ENCODE peak calls at places on chromosomes 4 and X, in six cellular contexts. One of them, this sample, is unnamed.

GRCh38 chr4:158295053-158295452 is 84.8 kb downstream of the TMEM144 start:
- DNase-seq in foreskin melanocyte: no peak
- DNase-seq in T-helper 1 cell: no peak
- DNase-seq in GM12865: no peak
- DNase-seq in SK-N-DZ: no peak
- DNase-seq in stimulated activated CD8-positive, alpha-beta memory T cell treated with anti-CD3 and anti-CD28 coated beads, Interleukin-12 subunit alpha, Interleukin-12 subunit beta, amount 100 ng/mL, for 1 hour: no peak
- DNase-seq in this sample: no peak

GRCh38 chrX:7330971-7331746 is 183.2 kb upstream of the PUDP start:
- DNase-seq in foreskin melanocyte: no peak
- DNase-seq in T-helper 1 cell: no peak
- DNase-seq in GM12865: no peak
- DNase-seq in SK-N-DZ: no peak
- DNase-seq in stimulated activated CD8-positive, alpha-beta memory T cell treated with anti-CD3 and anti-CD28 coated beads, Interleukin-12 subunit alpha, Interleukin-12 subunit beta, amount 100 ng/mL, for 1 hour: no peak
- DNase-seq in this sample: no peak

GRCh38 chr4:98287328-98287727 is 26.1 kb downstream of the RAP1GDS1 start:
- DNase-seq in foreskin melanocyte: no peak
- DNase-seq in T-helper 1 cell: no peak
- DNase-seq in GM12865: no peak
- DNase-seq in SK-N-DZ: no peak
- DNase-seq in stimulated activated CD8-positive, alpha-beta memory T cell treated with anti-CD3 and anti-CD28 coated beads, Interleukin-12 subunit alpha, Interleukin-12 subunit beta, amount 100 ng/mL, for 1 hour: no peak
- DNase-seq in this sample: no peak

GRCh38 chr4:107519057-107519456 is 201.0 kb downstream of the PAPSS1 start:
- DNase-seq in foreskin melanocyte: no peak
- DNase-seq in T-helper 1 cell: no peak
- DNase-seq in GM12865: peak
- DNase-seq in SK-N-DZ: no peak
- DNase-seq in stimulated activated CD8-positive, alpha-beta memory T cell treated with anti-CD3 and anti-CD28 coated beads, Interleukin-12 subunit alpha, Interleukin-12 subunit beta, amount 100 ng/mL, for 1 hour: no peak
- DNase-seq in this sample: no peak

GRCh38 chrX:72045552-72046277 is 86.0 kb downstream of the RTL5 start:
- DNase-seq in foreskin melanocyte: no peak
- DNase-seq in T-helper 1 cell: no peak
- DNase-seq in GM12865: no peak
- DNase-seq in SK-N-DZ: peak
- DNase-seq in stimulated activated CD8-positive, alpha-beta memory T cell treated with anti-CD3 and anti-CD28 coated beads, Interleukin-12 subunit alpha, Interleukin-12 subunit beta, amount 100 ng/mL, for 1 hour: no peak
- DNase-seq in this sample: peak

GRCh38 chrX:127708155-127708554 is 344.0 kb downstream of the ACTRT1 start:
- DNase-seq in foreskin melanocyte: no peak
- DNase-seq in T-helper 1 cell: no peak
- DNase-seq in GM12865: no peak
- DNase-seq in SK-N-DZ: no peak
- DNase-seq in stimulated activated CD8-positive, alpha-beta memory T cell treated with anti-CD3 and anti-CD28 coated beads, Interleukin-12 subunit alpha, Interleukin-12 subunit beta, amount 100 ng/mL, for 1 hour: no peak
- DNase-seq in this sample: no peak

GRCh38 chr4:126916626-126917140 is 716.1 kb upstream of the INTU start:
- DNase-seq in foreskin melanocyte: no peak
- DNase-seq in T-helper 1 cell: no peak
- DNase-seq in GM12865: no peak
- DNase-seq in SK-N-DZ: peak
- DNase-seq in stimulated activated CD8-positive, alpha-beta memory T cell treated with anti-CD3 and anti-CD28 coated beads, Interleukin-12 subunit alpha, Interleukin-12 subunit beta, amount 100 ng/mL, for 1 hour: no peak
- DNase-seq in this sample: no peak

GRCh38 chrX:23643020-23643419 is 24.3 kb upstream of the PRDX4 start:
- DNase-seq in foreskin melanocyte: no peak
- DNase-seq in T-helper 1 cell: no peak
- DNase-seq in GM12865: no peak
- DNase-seq in SK-N-DZ: no peak
- DNase-seq in stimulated activated CD8-positive, alpha-beta memory T cell treated with anti-CD3 and anti-CD28 coated beads, Interleukin-12 subunit alpha, Interleukin-12 subunit beta, amount 100 ng/mL, for 1 hour: no peak
- DNase-seq in this sample: no peak

GRCh38 chrX:27590044-27590443 is at the start of gene DCAF8L2:
- DNase-seq in foreskin melanocyte: no peak
- DNase-seq in T-helper 1 cell: no peak
- DNase-seq in GM12865: no peak
- DNase-seq in SK-N-DZ: no peak
- DNase-seq in stimulated activated CD8-positive, alpha-beta memory T cell treated with anti-CD3 and anti-CD28 coated beads, Interleukin-12 subunit alpha, Interleukin-12 subunit beta, amount 100 ng/mL, for 1 hour: no peak
- DNase-seq in this sample: no peak

GRCh38 chr4:100641326-100641725 is 123.5 kb upstream of the EMCN start:
- DNase-seq in foreskin melanocyte: no peak
- DNase-seq in T-helper 1 cell: no peak
- DNase-seq in GM12865: no peak
- DNase-seq in SK-N-DZ: no peak
- DNase-seq in stimulated activated CD8-positive, alpha-beta memory T cell treated with anti-CD3 and anti-CD28 coated beads, Interleukin-12 subunit alpha, Interleukin-12 subunit beta, amount 100 ng/mL, for 1 hour: no peak
- DNase-seq in this sample: no peak

GRCh38 chrX:38987135-38987780 is 186.0 kb downstream of the MID1IP1 start:
- DNase-seq in foreskin melanocyte: no peak
- DNase-seq in T-helper 1 cell: no peak
- DNase-seq in GM12865: peak
- DNase-seq in SK-N-DZ: peak
- DNase-seq in stimulated activated CD8-positive, alpha-beta memory T cell treated with anti-CD3 and anti-CD28 coated beads, Interleukin-12 subunit alpha, Interleukin-12 subunit beta, amount 100 ng/mL, for 1 hour: no peak
- DNase-seq in this sample: no peak

GRCh38 chr4:125979868-125980412 is 665.2 kb downstream of the FAT4 start:
- DNase-seq in foreskin melanocyte: no peak
- DNase-seq in T-helper 1 cell: no peak
- DNase-seq in GM12865: no peak
- DNase-seq in SK-N-DZ: no peak
- DNase-seq in stimulated activated CD8-positive, alpha-beta memory T cell treated with anti-CD3 and anti-CD28 coated beads, Interleukin-12 subunit alpha, Interleukin-12 subunit beta, amount 100 ng/mL, for 1 hour: no peak
- DNase-seq in this sample: no peak

GRCh38 chr4:20589436-20589835 is 110.8 kb upstream of the PACRGL start:
- DNase-seq in foreskin melanocyte: no peak
- DNase-seq in T-helper 1 cell: no peak
- DNase-seq in GM12865: no peak
- DNase-seq in SK-N-DZ: no peak
- DNase-seq in stimulated activated CD8-positive, alpha-beta memory T cell treated with anti-CD3 and anti-CD28 coated beads, Interleukin-12 subunit alpha, Interleukin-12 subunit beta, amount 100 ng/mL, for 1 hour: no peak
- DNase-seq in this sample: no peak

GRCh38 chrX:25523574-25523973 is 507.8 kb upstream of the ARX start:
- DNase-seq in foreskin melanocyte: peak
- DNase-seq in T-helper 1 cell: peak
- DNase-seq in GM12865: peak
- DNase-seq in SK-N-DZ: peak
- DNase-seq in stimulated activated CD8-positive, alpha-beta memory T cell treated with anti-CD3 and anti-CD28 coated beads, Interleukin-12 subunit alpha, Interleukin-12 subunit beta, amount 100 ng/mL, for 1 hour: no peak
- DNase-seq in this sample: no peak

GRCh38 chr4:104491396-104491821 is 3.3 kb downstream of the CXXC4 start:
- DNase-seq in foreskin melanocyte: no peak
- DNase-seq in T-helper 1 cell: peak
- DNase-seq in GM12865: peak
- DNase-seq in SK-N-DZ: peak
- DNase-seq in stimulated activated CD8-positive, alpha-beta memory T cell treated with anti-CD3 and anti-CD28 coated beads, Interleukin-12 subunit alpha, Interleukin-12 subunit beta, amount 100 ng/mL, for 1 hour: no peak
- DNase-seq in this sample: peak

GRCh38 chr4:55312491-55313101 is 33.4 kb upstream of the SRD5A3 start:
- DNase-seq in foreskin melanocyte: no peak
- DNase-seq in T-helper 1 cell: peak
- DNase-seq in GM12865: peak
- DNase-seq in SK-N-DZ: peak
- DNase-seq in stimulated activated CD8-positive, alpha-beta memory T cell treated with anti-CD3 and anti-CD28 coated beads, Interleukin-12 subunit alpha, Interleukin-12 subunit beta, amount 100 ng/mL, for 1 hour: peak
- DNase-seq in this sample: no peak

GRCh38 chr4:16916719-16917337 is 18.4 kb upstream of the LDB2 start:
- DNase-seq in foreskin melanocyte: no peak
- DNase-seq in T-helper 1 cell: peak
- DNase-seq in GM12865: peak
- DNase-seq in SK-N-DZ: peak
- DNase-seq in stimulated activated CD8-positive, alpha-beta memory T cell treated with anti-CD3 and anti-CD28 coated beads, Interleukin-12 subunit alpha, Interleukin-12 subunit beta, amount 100 ng/mL, for 1 hour: peak
- DNase-seq in this sample: no peak

GRCh38 chrX:9466115-9466495 is 1.2 kb downstream of the TBL1X start:
- DNase-seq in foreskin melanocyte: no peak
- DNase-seq in T-helper 1 cell: peak
- DNase-seq in GM12865: peak
- DNase-seq in SK-N-DZ: peak
- DNase-seq in stimulated activated CD8-positive, alpha-beta memory T cell treated with anti-CD3 and anti-CD28 coated beads, Interleukin-12 subunit alpha, Interleukin-12 subunit beta, amount 100 ng/mL, for 1 hour: no peak
- DNase-seq in this sample: peak

GRCh38 chr4:27248829-27249228 is 388.2 kb downstream of the STIM2 start:
- DNase-seq in foreskin melanocyte: no peak
- DNase-seq in T-helper 1 cell: no peak
- DNase-seq in GM12865: no peak
- DNase-seq in SK-N-DZ: no peak
- DNase-seq in stimulated activated CD8-positive, alpha-beta memory T cell treated with anti-CD3 and anti-CD28 coated beads, Interleukin-12 subunit alpha, Interleukin-12 subunit beta, amount 100 ng/mL, for 1 hour: no peak
- DNase-seq in this sample: no peak

GRCh38 chr4:76836860-76837564 is 60.9 kb downstream of the SOWAHB start:
- DNase-seq in foreskin melanocyte: no peak
- DNase-seq in T-helper 1 cell: no peak
- DNase-seq in GM12865: no peak
- DNase-seq in SK-N-DZ: no peak
- DNase-seq in stimulated activated CD8-positive, alpha-beta memory T cell treated with anti-CD3 and anti-CD28 coated beads, Interleukin-12 subunit alpha, Interleukin-12 subunit beta, amount 100 ng/mL, for 1 hour: no peak
- DNase-seq in this sample: no peak

GRCh38 chrX:105715746-105716145 is 106.6 kb upstream of the NRK start:
- DNase-seq in foreskin melanocyte: no peak
- DNase-seq in T-helper 1 cell: no peak
- DNase-seq in GM12865: no peak
- DNase-seq in SK-N-DZ: no peak
- DNase-seq in stimulated activated CD8-positive, alpha-beta memory T cell treated with anti-CD3 and anti-CD28 coated beads, Interleukin-12 subunit alpha, Interleukin-12 subunit beta, amount 100 ng/mL, for 1 hour: no peak
- DNase-seq in this sample: no peak

GRCh38 chr4:6474053-6474568 is 1.7 kb upstream of the PPP2R2C start:
- DNase-seq in foreskin melanocyte: no peak
- DNase-seq in T-helper 1 cell: no peak
- DNase-seq in GM12865: no peak
- DNase-seq in SK-N-DZ: no peak
- DNase-seq in stimulated activated CD8-positive, alpha-beta memory T cell treated with anti-CD3 and anti-CD28 coated beads, Interleukin-12 subunit alpha, Interleukin-12 subunit beta, amount 100 ng/mL, for 1 hour: no peak
- DNase-seq in this sample: peak

GRCh38 chrX:71536285-71536684 is 3.4 kb downstream of the OGT start:
- DNase-seq in foreskin melanocyte: no peak
- DNase-seq in T-helper 1 cell: peak
- DNase-seq in GM12865: peak
- DNase-seq in SK-N-DZ: no peak
- DNase-seq in stimulated activated CD8-positive, alpha-beta memory T cell treated with anti-CD3 and anti-CD28 coated beads, Interleukin-12 subunit alpha, Interleukin-12 subunit beta, amount 100 ng/mL, for 1 hour: no peak
- DNase-seq in this sample: no peak

GRCh38 chr4:31442236-31442635 is 722.1 kb downstream of the PCDH7 start:
- DNase-seq in foreskin melanocyte: no peak
- DNase-seq in T-helper 1 cell: no peak
- DNase-seq in GM12865: no peak
- DNase-seq in SK-N-DZ: no peak
- DNase-seq in stimulated activated CD8-positive, alpha-beta memory T cell treated with anti-CD3 and anti-CD28 coated beads, Interleukin-12 subunit alpha, Interleukin-12 subunit beta, amount 100 ng/mL, for 1 hour: no peak
- DNase-seq in this sample: no peak

GRCh38 chr4:74283614-74284013 is 24.7 kb upstream of the EPGN start:
- DNase-seq in foreskin melanocyte: no peak
- DNase-seq in T-helper 1 cell: no peak
- DNase-seq in GM12865: no peak
- DNase-seq in SK-N-DZ: no peak
- DNase-seq in stimulated activated CD8-positive, alpha-beta memory T cell treated with anti-CD3 and anti-CD28 coated beads, Interleukin-12 subunit alpha, Interleukin-12 subunit beta, amount 100 ng/mL, for 1 hour: no peak
- DNase-seq in this sample: no peak

GRCh38 chr4:1187182-1187581 is 14.8 kb upstream of the SPON2 start:
- DNase-seq in foreskin melanocyte: no peak
- DNase-seq in T-helper 1 cell: peak
- DNase-seq in GM12865: peak
- DNase-seq in SK-N-DZ: no peak
- DNase-seq in stimulated activated CD8-positive, alpha-beta memory T cell treated with anti-CD3 and anti-CD28 coated beads, Interleukin-12 subunit alpha, Interleukin-12 subunit beta, amount 100 ng/mL, for 1 hour: no peak
- DNase-seq in this sample: peak

GRCh38 chrX:19046343-19047215 is 62.7 kb upstream of the PHKA2 start:
- DNase-seq in foreskin melanocyte: no peak
- DNase-seq in T-helper 1 cell: no peak
- DNase-seq in GM12865: no peak
- DNase-seq in SK-N-DZ: no peak
- DNase-seq in stimulated activated CD8-positive, alpha-beta memory T cell treated with anti-CD3 and anti-CD28 coated beads, Interleukin-12 subunit alpha, Interleukin-12 subunit beta, amount 100 ng/mL, for 1 hour: no peak
- DNase-seq in this sample: no peak

GRCh38 chr4:75308049-75308448 is 206.2 kb downstream of the RCHY1 start:
- DNase-seq in foreskin melanocyte: no peak
- DNase-seq in T-helper 1 cell: no peak
- DNase-seq in GM12865: no peak
- DNase-seq in SK-N-DZ: no peak
- DNase-seq in stimulated activated CD8-positive, alpha-beta memory T cell treated with anti-CD3 and anti-CD28 coated beads, Interleukin-12 subunit alpha, Interleukin-12 subunit beta, amount 100 ng/mL, for 1 hour: no peak
- DNase-seq in this sample: no peak